ENCODE peak calls at places on chromosome 3, in six cellular contexts. One of them, this sample, is unnamed.

GRCh38 chr3:75059120-75059519 is 444.7 kb upstream of the CNTN3 start:
- DNase-seq in stomach: no peak
- DNase-seq in ovary: no peak
- DNase-seq in HCT116: no peak
- DNase-seq in Peyer's patch: no peak
- DNase-seq in HepG2: no peak
- DNase-seq in this sample: no peak

GRCh38 chr3:15305366-15305844 is 27.0 kb downstream of the SH3BP5 start:
- DNase-seq in stomach: no peak
- DNase-seq in ovary: no peak
- DNase-seq in HCT116: peak
- DNase-seq in Peyer's patch: peak
- DNase-seq in HepG2: no peak
- DNase-seq in this sample: no peak

GRCh38 chr3:190122198-190122771 is 1.6 kb upstream of the P3H2 start:
- DNase-seq in stomach: no peak
- DNase-seq in ovary: no peak
- DNase-seq in HCT116: no peak
- DNase-seq in Peyer's patch: no peak
- DNase-seq in HepG2: no peak
- DNase-seq in this sample: no peak

GRCh38 chr3:126009181-126009580 is 40.2 kb downstream of the ROPN1B start:
- DNase-seq in stomach: no peak
- DNase-seq in ovary: no peak
- DNase-seq in HCT116: no peak
- DNase-seq in Peyer's patch: no peak
- DNase-seq in HepG2: no peak
- DNase-seq in this sample: no peak

GRCh38 chr3:56792201-56792600 is 9.5 kb downstream of the ARHGEF3 start:
- DNase-seq in stomach: no peak
- DNase-seq in ovary: peak
- DNase-seq in HCT116: no peak
- DNase-seq in Peyer's patch: no peak
- DNase-seq in HepG2: peak
- DNase-seq in this sample: no peak

GRCh38 chr3:42071720-42072582 is 19.2 kb upstream of the TRAK1 start:
- DNase-seq in stomach: peak
- DNase-seq in ovary: peak
- DNase-seq in HCT116: no peak
- DNase-seq in Peyer's patch: peak
- DNase-seq in HepG2: peak
- DNase-seq in this sample: peak

GRCh38 chr3:122793568-122794416 is at the start of gene HSPBAP1:
- DNase-seq in stomach: peak
- DNase-seq in ovary: peak
- DNase-seq in HCT116: peak
- DNase-seq in Peyer's patch: peak
- DNase-seq in HepG2: peak
- DNase-seq in this sample: peak

GRCh38 chr3:119240101-119240581 is 537 bp downstream of the B4GALT4 start:
- DNase-seq in stomach: no peak
- DNase-seq in ovary: peak
- DNase-seq in HCT116: no peak
- DNase-seq in Peyer's patch: peak
- DNase-seq in HepG2: peak
- DNase-seq in this sample: peak

GRCh38 chr3:56980798-56981390 is 79.6 kb upstream of the SPATA12 start:
- DNase-seq in stomach: peak
- DNase-seq in ovary: peak
- DNase-seq in HCT116: peak
- DNase-seq in Peyer's patch: no peak
- DNase-seq in HepG2: no peak
- DNase-seq in this sample: no peak

GRCh38 chr3:49161197-49161596 is 4.9 kb downstream of the CCDC71 start:
- DNase-seq in stomach: no peak
- DNase-seq in ovary: no peak
- DNase-seq in HCT116: no peak
- DNase-seq in Peyer's patch: no peak
- DNase-seq in HepG2: no peak
- DNase-seq in this sample: no peak

GRCh38 chr3:9625656-9626055 is 23.6 kb upstream of the MTMR14 start:
- DNase-seq in stomach: no peak
- DNase-seq in ovary: no peak
- DNase-seq in HCT116: no peak
- DNase-seq in Peyer's patch: no peak
- DNase-seq in HepG2: no peak
- DNase-seq in this sample: no peak

GRCh38 chr3:105448338-105448982 is 81.8 kb downstream of the ALCAM start:
- DNase-seq in stomach: no peak
- DNase-seq in ovary: no peak
- DNase-seq in HCT116: no peak
- DNase-seq in Peyer's patch: no peak
- DNase-seq in HepG2: no peak
- DNase-seq in this sample: peak

GRCh38 chr3:51716805-51717204 is 9.9 kb downstream of the GRM2 start:
- DNase-seq in stomach: no peak
- DNase-seq in ovary: no peak
- DNase-seq in HCT116: no peak
- DNase-seq in Peyer's patch: peak
- DNase-seq in HepG2: no peak
- DNase-seq in this sample: peak

GRCh38 chr3:165744025-165744424 is 93.2 kb downstream of the BCHE start:
- DNase-seq in stomach: no peak
- DNase-seq in ovary: no peak
- DNase-seq in HCT116: no peak
- DNase-seq in Peyer's patch: no peak
- DNase-seq in HepG2: no peak
- DNase-seq in this sample: no peak

GRCh38 chr3:126130981-126131750 is 47.2 kb upstream of the SLC41A3 start:
- DNase-seq in stomach: peak
- DNase-seq in ovary: peak
- DNase-seq in HCT116: no peak
- DNase-seq in Peyer's patch: peak
- DNase-seq in HepG2: no peak
- DNase-seq in this sample: peak

GRCh38 chr3:5188419-5189405 is 1.2 kb downstream of the EDEM1 start:
- DNase-seq in stomach: peak
- DNase-seq in ovary: no peak
- DNase-seq in HCT116: no peak
- DNase-seq in Peyer's patch: peak
- DNase-seq in HepG2: peak
- DNase-seq in this sample: peak

DNA sequence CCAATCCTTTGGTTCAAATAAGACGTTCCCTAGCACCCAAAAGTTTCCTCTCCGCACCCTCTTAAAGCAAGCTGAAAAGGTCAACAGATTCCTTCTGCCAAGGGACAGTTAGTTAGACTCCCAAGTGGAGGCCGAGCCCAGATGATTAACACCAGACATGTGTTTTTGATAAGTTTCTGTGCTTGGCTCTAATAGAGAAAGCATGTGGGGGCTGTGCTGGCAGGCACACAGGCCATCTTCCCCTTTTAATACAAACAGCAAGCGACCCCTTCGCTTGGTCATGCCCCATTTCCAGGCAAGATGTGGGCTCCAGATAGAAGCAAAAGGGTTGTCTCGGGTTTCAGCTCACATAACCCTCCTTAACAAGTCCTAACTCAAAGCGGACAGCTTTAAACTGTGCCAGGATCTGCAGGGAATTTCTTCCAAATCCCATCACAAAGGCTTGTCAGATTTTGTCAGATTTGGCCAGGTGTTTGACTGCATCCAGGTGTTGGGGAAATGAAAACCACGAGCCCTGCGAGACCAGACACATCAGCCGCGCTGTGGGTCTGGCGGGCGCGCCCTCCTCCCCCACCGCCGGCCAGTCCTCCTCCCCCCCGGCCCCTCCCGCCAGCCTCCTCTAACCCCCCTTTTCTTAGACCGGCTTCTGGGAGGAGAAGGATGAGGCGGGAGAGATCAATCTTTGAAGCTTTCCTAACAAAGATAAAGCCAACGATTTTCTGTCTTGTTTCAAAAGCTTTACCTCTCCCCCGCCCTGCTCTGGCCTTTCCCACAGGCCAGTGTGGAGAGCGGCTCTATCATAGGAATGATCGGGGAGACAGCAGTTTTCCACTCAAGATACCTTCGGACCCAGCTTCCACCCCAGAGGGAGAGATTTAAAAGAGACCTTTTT is 3.4 kb downstream of the HES1 start:
- DNase-seq in stomach: no peak
- DNase-seq in ovary: peak
- DNase-seq in HCT116: no peak
- DNase-seq in Peyer's patch: peak
- DNase-seq in HepG2: peak
- DNase-seq in this sample: no peak
- TF ChIP-seq POLR2A in stomach: no peak
- TF ChIP-seq POLR2A in ovary: no peak
- TF ChIP-seq POLR2A in HCT116: peak
- TF ChIP-seq POLR2A in Peyer's patch: no peak
- TF ChIP-seq POLR2A in HepG2: no peak
- TF ChIP-seq POLR2A in this sample: no peak

DNA sequence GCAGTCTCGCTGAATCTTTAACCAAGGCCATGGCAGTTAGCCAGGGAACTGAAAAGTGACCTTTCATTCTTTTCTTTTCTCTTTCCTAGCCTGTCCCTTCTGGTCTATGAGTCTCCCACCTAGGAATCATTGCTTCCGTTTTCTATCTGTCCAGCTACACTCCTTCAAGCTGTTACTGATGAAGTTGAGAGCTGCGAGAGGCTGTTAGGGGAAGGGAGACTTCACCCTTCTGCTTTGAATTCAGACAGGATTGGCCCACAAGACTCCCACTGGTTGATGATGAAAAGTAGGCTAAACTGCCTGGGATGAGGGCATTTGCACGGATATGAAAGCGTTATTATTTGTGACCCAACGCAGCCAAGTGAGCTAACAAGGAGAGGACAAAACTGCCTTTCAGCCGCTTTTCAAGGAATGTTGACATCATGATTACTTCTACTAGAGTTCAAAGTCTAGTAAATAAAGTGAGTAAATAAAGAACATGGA is 30.2 kb downstream of the EIF4E3 start:
- DNase-seq in stomach: no peak
- DNase-seq in ovary: peak
- DNase-seq in HCT116: no peak
- DNase-seq in Peyer's patch: peak
- DNase-seq in HepG2: peak
- DNase-seq in this sample: no peak
- TF ChIP-seq POLR2A in stomach: no peak
- TF ChIP-seq POLR2A in ovary: no peak
- TF ChIP-seq POLR2A in HCT116: no peak
- TF ChIP-seq POLR2A in Peyer's patch: no peak
- TF ChIP-seq POLR2A in HepG2: no peak
- TF ChIP-seq POLR2A in this sample: no peak

DNA sequence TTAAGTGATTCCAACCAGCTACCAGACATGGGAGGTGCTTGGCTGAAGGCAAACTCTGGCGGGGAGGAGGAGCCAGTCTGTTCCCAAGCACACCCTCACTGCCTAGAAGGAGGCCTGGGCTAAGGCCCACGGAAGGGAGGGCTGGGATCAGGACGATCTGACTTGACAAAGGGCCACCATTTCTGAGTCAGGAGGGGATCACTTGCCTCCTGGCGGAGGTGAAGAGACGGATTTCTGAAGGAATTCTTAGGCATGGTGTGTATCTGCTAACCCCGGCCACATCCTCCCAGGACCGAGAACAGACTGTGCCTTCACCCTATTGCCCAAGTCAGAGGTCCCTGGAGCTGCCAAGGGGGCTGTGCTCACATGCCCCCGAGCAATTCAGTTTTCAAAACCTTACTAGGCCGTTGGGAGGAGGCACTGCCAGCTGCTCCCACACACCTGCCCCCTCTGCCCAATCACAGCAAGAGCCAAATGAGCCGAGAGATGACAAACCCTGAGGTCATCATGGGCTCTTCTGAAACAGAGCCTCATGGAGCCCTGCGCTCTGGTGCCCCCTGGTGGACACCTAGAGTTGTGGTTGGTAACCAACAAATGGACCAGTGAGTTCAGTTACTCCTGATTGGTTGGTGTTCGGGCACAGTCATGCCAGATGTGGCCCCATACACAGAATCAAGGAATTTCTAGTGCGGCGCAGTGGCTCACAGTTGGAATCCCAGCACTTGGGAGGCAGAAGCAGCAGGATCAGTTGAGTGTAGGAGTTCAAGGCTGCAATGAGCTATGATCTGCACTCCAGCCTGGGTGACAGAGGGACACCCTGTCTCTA is 6.5 kb upstream of the TNK2 start:
- DNase-seq in stomach: peak
- DNase-seq in ovary: peak
- DNase-seq in HCT116: peak
- DNase-seq in Peyer's patch: peak
- DNase-seq in HepG2: peak
- DNase-seq in this sample: peak
- TF ChIP-seq POLR2A in stomach: no peak
- TF ChIP-seq POLR2A in ovary: no peak
- TF ChIP-seq POLR2A in HCT116: peak
- TF ChIP-seq POLR2A in Peyer's patch: no peak
- TF ChIP-seq POLR2A in HepG2: no peak
- TF ChIP-seq POLR2A in this sample: no peak

GRCh38 chr3:71583569-71584215 is at the start of gene FOXP1:
- DNase-seq in stomach: peak
- DNase-seq in ovary: peak
- DNase-seq in HCT116: peak
- DNase-seq in Peyer's patch: peak
- DNase-seq in HepG2: peak
- DNase-seq in this sample: peak

GRCh38 chr3:71581451-71581980 is 2.0 kb downstream of the FOXP1 start:
- DNase-seq in stomach: peak
- DNase-seq in ovary: peak
- DNase-seq in HCT116: no peak
- DNase-seq in Peyer's patch: peak
- DNase-seq in HepG2: no peak
- DNase-seq in this sample: peak

GRCh38 chr3:71582612-71583568 is 638 bp downstream of the FOXP1 start:
- DNase-seq in stomach: peak
- DNase-seq in ovary: peak
- DNase-seq in HCT116: no peak
- DNase-seq in Peyer's patch: peak
- DNase-seq in HepG2: peak
- DNase-seq in this sample: peak

GRCh38 chr3:71580636-71581215 is 2.8 kb downstream of the FOXP1 start:
- DNase-seq in stomach: no peak
- DNase-seq in ovary: no peak
- DNase-seq in HCT116: no peak
- DNase-seq in Peyer's patch: no peak
- DNase-seq in HepG2: no peak
- DNase-seq in this sample: no peak

GRCh38 chr3:71581981-71582611 is 1.4 kb downstream of the FOXP1 start:
- DNase-seq in stomach: peak
- DNase-seq in ovary: peak
- DNase-seq in HCT116: no peak
- DNase-seq in Peyer's patch: peak
- DNase-seq in HepG2: peak
- DNase-seq in this sample: peak
- TF ChIP-seq POLR2A in stomach: no peak
- TF ChIP-seq POLR2A in ovary: no peak
- TF ChIP-seq POLR2A in HCT116: no peak
- TF ChIP-seq POLR2A in Peyer's patch: no peak
- TF ChIP-seq POLR2A in HepG2: peak
- TF ChIP-seq POLR2A in this sample: no peak

DNA sequence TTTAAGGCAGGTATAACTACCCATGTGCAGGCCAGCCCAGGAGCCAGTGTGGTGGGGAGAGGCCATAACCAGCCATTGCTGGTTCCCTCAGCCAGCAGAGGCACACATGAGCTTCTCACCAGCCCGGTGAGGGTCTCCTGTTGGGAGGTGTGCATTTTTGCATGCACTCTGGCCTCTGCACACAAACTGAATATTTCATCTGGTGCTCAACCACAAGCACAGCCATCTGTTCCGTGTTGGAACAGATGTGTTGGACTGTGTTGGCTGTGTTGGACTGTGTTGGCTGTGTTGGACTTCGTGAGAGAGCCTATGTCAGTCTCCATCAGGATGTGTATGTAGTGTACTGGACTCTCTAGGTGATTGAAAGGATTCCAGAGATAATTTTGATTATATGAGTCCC is 67.2 kb downstream of the RPL39L start:
- DNase-seq in stomach: no peak
- DNase-seq in ovary: no peak
- DNase-seq in HCT116: no peak
- DNase-seq in Peyer's patch: no peak
- DNase-seq in HepG2: no peak
- DNase-seq in this sample: no peak
- TF ChIP-seq POLR2A in stomach: no peak
- TF ChIP-seq POLR2A in ovary: no peak
- TF ChIP-seq POLR2A in HCT116: no peak
- TF ChIP-seq POLR2A in Peyer's patch: no peak
- TF ChIP-seq POLR2A in HepG2: no peak
- TF ChIP-seq POLR2A in this sample: no peak